ENCODE peak calls at places on chromosomes 12 and 14, in eight cellular contexts. N is body of pancreas, V is dorsolateral prefrontal cortex, U is AG09309, R is cardiac fibroblast, E is IMR-90, A is heart right ventricle, G is A549. I is an unnamed sample.

GRCh38 chr12:53180931-53181645 is 363 bp upstream of the CSAD start:
- DNase-seq in N (peak; percentile 83), V (peak; percentile 81), U (no peak), R (peak; percentile 82), E (peak; percentile 71), A (peak; percentile 75), G (peak; percentile 88), I (peak; percentile 67)

GRCh38 chr12:87766044-87766443 is 263.2 kb downstream of the C12orf50 start:
- DNase-seq in N (no peak), V (no peak), U (no peak), R (no peak), E (no peak), A (no peak), G (no peak), I (no peak)

GRCh38 chr14:77125275-77126073 is 16.1 kb downstream of the ZDHHC22 start:
- DNase-seq in N (no peak), V (no peak), U (no peak), R (no peak), E (no peak), A (no peak), G (no peak), I (no peak)

GRCh38 chr14:100165825-100166520 is 6.5 kb upstream of the DEGS2 start:
- DNase-seq in N (no peak), V (no peak), U (no peak), R (no peak), E (no peak), A (no peak), G (no peak), I (no peak)

GRCh38 chr12:115944392-115944742 is 333.1 kb downstream of the MED13L start:
- DNase-seq in N (no peak), V (no peak), U (no peak), R (no peak), E (no peak), A (no peak), G (no peak), I (no peak)

GRCh38 chr14:60094306-60094897 is 2.7 kb downstream of the PCNX4 start:
- DNase-seq in N (no peak), V (no peak), U (no peak), R (peak; percentile 72), E (peak; percentile 70), A (peak; percentile 13), G (peak; percentile 16), I (peak; percentile 44)

GRCh38 chr14:23284654-23285529 is 1.0 kb downstream of the HOMEZ start:
- DNase-seq in N (no peak), V (no peak), U (no peak), R (peak; percentile 42), E (peak; percentile 12), A (no peak), G (no peak), I (peak; percentile 35)

GRCh38 chr12:112196476-112196875 is 71.1 kb downstream of the TRAFD1 start:
- DNase-seq in N (no peak), V (no peak), U (no peak), R (no peak), E (no peak), A (no peak), G (no peak), I (no peak)

GRCh38 chr14:59570122-59570521 is 6.5 kb downstream of the CCDC175 start:
- DNase-seq in N (no peak), V (no peak), U (no peak), R (peak; percentile 16), E (no peak), A (no peak), G (peak; percentile 7), I (no peak)

GRCh38 chr14:103613517-103613916 is 15.5 kb upstream of the KLC1 start:
- DNase-seq in N (no peak), V (no peak), U (no peak), R (no peak), E (no peak), A (no peak), G (no peak), I (peak; percentile 27)

GRCh38 chr14:22980672-22981089 is 1.7 kb downstream of the AJUBA start:
- DNase-seq in N (peak; percentile 38), V (no peak), U (no peak), R (peak; percentile 56), E (peak; percentile 32), A (peak; percentile 31), G (peak; percentile 58), I (peak; percentile 43)

GRCh38 chr12:53500119-53500775 is 836 bp upstream of the TARBP2 start:
- DNase-seq in N (peak; percentile 85), V (no peak), U (no peak), R (peak; percentile 94), E (peak; percentile 65), A (peak; percentile 53), G (peak; percentile 50), I (peak; percentile 91)

GRCh38 chr14:71553779-71554178 is 378.4 kb upstream of the RGS6 start:
- DNase-seq in N (no peak), V (no peak), U (no peak), R (no peak), E (no peak), A (no peak), G (no peak), I (no peak)

GRCh38 chr12:12859690-12860089 is 31.7 kb upstream of the GPRC5A start:
- DNase-seq in N (no peak), V (no peak), U (no peak), R (no peak), E (peak; percentile 35), A (no peak), G (peak; percentile 47), I (no peak)

GRCh38 chr12:563250-563781 is 99.9 kb downstream of the NINJ2 start:
- DNase-seq in N (no peak), V (no peak), U (no peak), R (no peak), E (no peak), A (no peak), G (no peak), I (no peak)

GRCh38 chr14:50023671-50024490 is 92.5 kb downstream of the VCPKMT start:
- DNase-seq in N (no peak), V (no peak), U (peak; percentile 43), R (peak; percentile 67), E (peak; percentile 89), A (no peak), G (peak; percentile 34), I (peak; percentile 91)

GRCh38 chr14:88346048-88346639 is 23.1 kb upstream of the KCNK10 start:
- DNase-seq in N (no peak), V (no peak), U (peak; percentile 32), R (no peak), E (no peak), A (no peak), G (peak; percentile 18), I (no peak)

GRCh38 chr12:2161478-2161877 is 108.7 kb downstream of the CACNA1C start:
- DNase-seq in N (peak; percentile 70), V (no peak), U (no peak), R (peak; percentile 83), E (no peak), A (peak; percentile 82), G (no peak), I (peak; percentile 78)

GRCh38 chr12:98182791-98183190 is 332.6 kb upstream of the TMPO start:
- DNase-seq in N (no peak), V (no peak), U (no peak), R (no peak), E (no peak), A (no peak), G (no peak), I (no peak)

GRCh38 chr12:47808049-47808448 is 11.7 kb downstream of the HDAC7 start:
- DNase-seq in N (peak; percentile 43), V (peak; percentile 69), U (no peak), R (peak; percentile 69), E (peak; percentile 68), A (peak; percentile 76), G (no peak), I (no peak)
- H3K4me3 ChIP-seq in N (no peak overlapping the region), V (no peak overlapping the region), U (no peak overlapping the region), R (no peak overlapping the region), E (no peak overlapping the region), A (peak overlapping the region; percentile 24), G (no peak overlapping the region), I (peak overlapping the region; percentile 14)

GRCh38 chr12:38053113-38053512 is 263.5 kb upstream of the ALG10B start:
- DNase-seq in N (no peak), V (no peak), U (no peak), R (no peak), E (no peak), A (no peak), G (no peak), I (no peak)

GRCh38 chr12:38056701-38057689 is 259.6 kb upstream of the ALG10B start:
- DNase-seq in N (no peak), V (no peak), U (no peak), R (no peak), E (no peak), A (no peak), G (peak; percentile 90), I (no peak)

DNA sequence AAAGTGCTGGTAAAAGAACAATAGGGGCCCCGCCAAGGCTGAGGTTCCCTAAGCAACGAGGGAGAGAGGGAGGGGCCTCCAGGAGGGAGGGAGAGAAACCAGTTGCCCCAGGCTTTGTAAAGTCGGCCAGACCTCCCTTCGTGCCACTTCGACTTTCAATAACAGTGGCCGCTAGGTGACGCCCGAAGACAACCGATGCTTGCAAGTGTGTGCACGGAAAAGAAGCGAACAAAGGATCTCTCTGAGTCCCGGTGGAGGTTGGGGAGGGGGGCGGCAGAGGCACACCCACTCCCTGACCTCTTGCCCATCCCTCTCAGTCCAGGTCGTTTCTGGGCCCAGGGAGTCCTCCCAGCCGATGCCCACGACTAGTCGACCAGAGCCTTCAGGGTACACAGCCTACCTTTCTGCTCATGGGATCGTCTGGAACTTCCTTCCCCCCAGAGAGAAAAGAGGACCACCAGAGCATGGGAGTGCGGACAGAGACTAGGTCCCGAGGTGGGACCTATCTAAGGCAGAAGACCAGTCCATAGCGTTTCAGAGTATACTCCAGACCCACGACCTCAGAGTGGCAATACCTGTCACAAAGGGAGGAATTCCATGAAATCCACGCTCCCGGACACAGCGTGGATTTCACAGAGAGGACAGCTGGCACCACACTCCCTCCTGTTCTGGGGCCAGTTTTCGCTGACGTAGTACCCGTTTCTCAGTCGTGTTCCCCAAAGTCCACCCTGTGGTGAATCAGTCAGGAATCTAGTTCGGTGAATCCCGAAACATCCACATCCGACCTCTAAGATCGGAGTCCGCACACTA is 262.7 kb upstream of the ALG10B start:
- DNase-seq in N (peak; percentile 73), V (no peak), U (no peak), R (no peak), E (no peak), A (no peak), G (peak; percentile 85), I (no peak)
- TF ChIP-seq CTCF in N (peak; percentile 39), V (no peak), U (peak; percentile 30), R (no peak), E (no peak), A (no peak), G (peak; percentile 73), I (no peak)

GRCh38 chr14:101917413-101918124 is 46.8 kb upstream of the DYNC1H1 start:
- DNase-seq in N (no peak), V (no peak), U (no peak), R (no peak), E (no peak), A (no peak), G (no peak), I (no peak)
- H3K4me3 ChIP-seq in N (no peak overlapping the region), V (no peak overlapping the region), U (no peak overlapping the region), R (no peak overlapping the region), E (no peak overlapping the region), A (no peak overlapping the region), G (no peak overlapping the region), I (no peak overlapping the region)

DNA sequence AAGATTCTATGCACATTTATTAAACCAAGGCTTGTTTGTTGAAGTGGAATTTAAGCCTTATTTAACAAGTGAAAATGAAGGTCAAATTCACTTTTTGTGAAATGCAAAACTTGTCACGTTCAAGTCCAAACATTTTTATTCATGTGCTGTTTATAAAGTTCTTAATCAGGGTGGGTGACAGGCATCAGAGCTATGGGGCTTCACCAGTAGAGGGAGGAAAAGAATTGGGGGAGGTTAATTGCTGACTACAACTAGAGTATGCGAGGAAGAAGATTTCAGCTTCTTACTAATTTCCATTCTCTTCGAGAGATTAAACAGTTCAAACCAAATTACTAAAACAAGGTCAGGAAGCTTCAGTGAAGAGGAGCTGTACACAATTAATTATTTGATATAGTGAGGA is 9.7 kb downstream of the MOK start:
- DNase-seq in N (no peak), V (no peak), U (no peak), R (peak; percentile 51), E (peak; percentile 41), A (no peak), G (no peak), I (peak; percentile 63)
- TF ChIP-seq CTCF in N (no peak), V (peak; percentile 37), U (peak; percentile 47), R (peak; percentile 62), E (peak; percentile 38), A (no peak), G (peak; percentile 28), I (peak; percentile 69)

I was measured in fibroblast of the aortic adventitia.